ENCODE peak calls at places on chromosomes 4 and X, in six cellular contexts. One of them, this sample, is unnamed.
A peak's percentile ranks its signal among the peaks of the same experiment; 100 is the strongest.

GRCh38 chrX:7614616-7615015 is 228.4 kb upstream of the VCX start:
- DNase-seq in breast epithelium: no peak
- DNase-seq in T-helper 9 cell: no peak
- DNase-seq in COR-L47: peak; percentile 56
- DNase-seq in H54: no peak
- DNase-seq in colonic mucosa: no peak
- DNase-seq in this sample: no peak

GRCh38 chrX:65463550-65463949 is 71.0 kb downstream of the LAS1L start:
- DNase-seq in COR-L47: no peak
- DNase-seq in H54: no peak
- DNase-seq in T-helper 9 cell: no peak
- DNase-seq in colonic mucosa: no peak
- DNase-seq in breast epithelium: no peak
- DNase-seq in this sample: no peak

GRCh38 chrX:6448003-6448402 is 86.9 kb downstream of the VCX3A start:
- DNase-seq in colonic mucosa: no peak
- DNase-seq in H54: no peak
- DNase-seq in COR-L47: no peak
- DNase-seq in breast epithelium: no peak
- DNase-seq in T-helper 9 cell: no peak
- DNase-seq in this sample: no peak

GRCh38 chrX:48498374-48498809 is 10.4 kb upstream of the PORCN start:
- DNase-seq in breast epithelium: no peak
- DNase-seq in COR-L47: no peak
- DNase-seq in H54: peak; percentile 30
- DNase-seq in T-helper 9 cell: no peak
- DNase-seq in colonic mucosa: no peak
- DNase-seq in this sample: no peak

GRCh38 chrX:78455901-78456300 is 128.5 kb upstream of the CYSLTR1 start:
- DNase-seq in COR-L47: no peak
- DNase-seq in H54: peak; percentile 8
- DNase-seq in T-helper 9 cell: no peak
- DNase-seq in colonic mucosa: no peak
- DNase-seq in breast epithelium: no peak
- DNase-seq in this sample: no peak

GRCh38 chrX:119753001-119753400 is 5.4 kb upstream of the SOWAHD start:
- DNase-seq in breast epithelium: no peak
- DNase-seq in H54: no peak
- DNase-seq in colonic mucosa: no peak
- DNase-seq in COR-L47: no peak
- DNase-seq in T-helper 9 cell: no peak
- DNase-seq in this sample: no peak

GRCh38 chr4:145101091-145101490 is 3.0 kb downstream of the ABCE1 start:
- DNase-seq in COR-L47: no peak
- DNase-seq in colonic mucosa: no peak
- DNase-seq in T-helper 9 cell: no peak
- DNase-seq in breast epithelium: no peak
- DNase-seq in H54: no peak
- DNase-seq in this sample: no peak

GRCh38 chrX:123959281-123960063 is 2.0 kb upstream of the STAG2 start:
- DNase-seq in colonic mucosa: peak; percentile 44
- DNase-seq in H54: peak; percentile 9
- DNase-seq in breast epithelium: peak; percentile 42
- DNase-seq in COR-L47: peak; percentile 6
- DNase-seq in T-helper 9 cell: peak; percentile 2
- DNase-seq in this sample: no peak

GRCh38 chr4:139453041-139453370 is 915 bp upstream of the RAB33B start:
- DNase-seq in colonic mucosa: peak; percentile 69
- DNase-seq in H54: no peak
- DNase-seq in COR-L47: peak; percentile 78
- DNase-seq in T-helper 9 cell: peak; percentile 56
- DNase-seq in breast epithelium: peak; percentile 52
- DNase-seq in this sample: peak; percentile 72

GRCh38 chrX:39772057-39772832 is 325.5 kb downstream of the BCOR start:
- DNase-seq in T-helper 9 cell: peak; percentile 18
- DNase-seq in COR-L47: no peak
- DNase-seq in breast epithelium: no peak
- DNase-seq in H54: peak; percentile 20
- DNase-seq in colonic mucosa: no peak
- DNase-seq in this sample: peak; percentile 1

GRCh38 chrX:151825927-151826471 is 86.7 kb upstream of the MAGEA4 start:
- DNase-seq in T-helper 9 cell: no peak
- DNase-seq in H54: no peak
- DNase-seq in colonic mucosa: no peak
- DNase-seq in COR-L47: no peak
- DNase-seq in breast epithelium: no peak
- DNase-seq in this sample: no peak

GRCh38 chr4:41535911-41536361 is 2.0 kb upstream of the LIMCH1 start:
- DNase-seq in breast epithelium: no peak
- DNase-seq in H54: no peak
- DNase-seq in T-helper 9 cell: no peak
- DNase-seq in COR-L47: no peak
- DNase-seq in colonic mucosa: no peak
- DNase-seq in this sample: no peak

GRCh38 chrX:31071262-31071661 is 579 bp downstream of the FTHL17 start:
- DNase-seq in COR-L47: no peak
- DNase-seq in T-helper 9 cell: no peak
- DNase-seq in colonic mucosa: no peak
- DNase-seq in H54: no peak
- DNase-seq in breast epithelium: no peak
- DNase-seq in this sample: no peak

GRCh38 chr4:67931256-67931655 is 32.0 kb downstream of the TMPRSS11A start:
- DNase-seq in breast epithelium: no peak
- DNase-seq in H54: no peak
- DNase-seq in T-helper 9 cell: no peak
- DNase-seq in COR-L47: no peak
- DNase-seq in colonic mucosa: no peak
- DNase-seq in this sample: no peak

GRCh38 chr4:52877006-52877405 is 14.9 kb downstream of the RASL11B start:
- DNase-seq in T-helper 9 cell: no peak
- DNase-seq in breast epithelium: no peak
- DNase-seq in colonic mucosa: no peak
- DNase-seq in COR-L47: no peak
- DNase-seq in H54: no peak
- DNase-seq in this sample: no peak

GRCh38 chr4:81565137-81565870 is 93.6 kb upstream of the RASGEF1B start:
- DNase-seq in colonic mucosa: peak; percentile 85
- DNase-seq in breast epithelium: peak; percentile 55
- DNase-seq in COR-L47: no peak
- DNase-seq in H54: no peak
- DNase-seq in T-helper 9 cell: no peak
- DNase-seq in this sample: no peak

GRCh38 chr4:28481565-28481964 is 1620.9 kb downstream of the STIM2 start:
- DNase-seq in H54: no peak
- DNase-seq in breast epithelium: peak; percentile 22
- DNase-seq in T-helper 9 cell: no peak
- DNase-seq in COR-L47: no peak
- DNase-seq in colonic mucosa: peak; percentile 73
- DNase-seq in this sample: no peak

GRCh38 chr4:3422808-3423297 is 18.9 kb upstream of the HGFAC start:
- DNase-seq in colonic mucosa: no peak
- DNase-seq in H54: no peak
- DNase-seq in breast epithelium: no peak
- DNase-seq in T-helper 9 cell: no peak
- DNase-seq in COR-L47: no peak
- DNase-seq in this sample: no peak

GRCh38 chr4:173318648-173319211 is 15.4 kb downstream of the HMGB2 start:
- DNase-seq in colonic mucosa: no peak
- DNase-seq in breast epithelium: no peak
- DNase-seq in H54: no peak
- DNase-seq in COR-L47: peak; percentile 39
- DNase-seq in T-helper 9 cell: no peak
- DNase-seq in this sample: no peak

GRCh38 chr4:5724377-5724776 is 13.4 kb downstream of the EVC start:
- DNase-seq in H54: no peak
- DNase-seq in COR-L47: no peak
- DNase-seq in breast epithelium: no peak
- DNase-seq in colonic mucosa: no peak
- DNase-seq in T-helper 9 cell: no peak
- DNase-seq in this sample: no peak

GRCh38 chr4:101967697-101968346 is 177.3 kb downstream of the BANK1 start:
- DNase-seq in H54: no peak
- DNase-seq in T-helper 9 cell: no peak
- DNase-seq in colonic mucosa: no peak
- DNase-seq in COR-L47: no peak
- DNase-seq in breast epithelium: no peak
- DNase-seq in this sample: no peak

GRCh38 chr4:172095161-172095560 is 282.0 kb downstream of the GALNTL6 start:
- DNase-seq in COR-L47: peak; percentile 61
- DNase-seq in H54: no peak
- DNase-seq in colonic mucosa: no peak
- DNase-seq in breast epithelium: no peak
- DNase-seq in T-helper 9 cell: no peak
- DNase-seq in this sample: no peak

GRCh38 chrX:134933911-134934310 is 56.9 kb upstream of the SMIM10 start:
- DNase-seq in T-helper 9 cell: no peak
- DNase-seq in colonic mucosa: no peak
- DNase-seq in H54: peak; percentile 23
- DNase-seq in COR-L47: no peak
- DNase-seq in breast epithelium: no peak
- DNase-seq in this sample: no peak

GRCh38 chr4:153472122-153473037 is 6.2 kb downstream of the TMEM131L start:
- DNase-seq in T-helper 9 cell: no peak
- DNase-seq in H54: no peak
- DNase-seq in COR-L47: no peak
- DNase-seq in breast epithelium: no peak
- DNase-seq in colonic mucosa: no peak
- DNase-seq in this sample: no peak

GRCh38 chr4:85703098-85703497 is 228.1 kb downstream of the ARHGAP24 start:
- DNase-seq in colonic mucosa: no peak
- DNase-seq in COR-L47: no peak
- DNase-seq in H54: no peak
- DNase-seq in breast epithelium: no peak
- DNase-seq in T-helper 9 cell: no peak
- DNase-seq in this sample: no peak

GRCh38 chrX:71923516-71923915 is 12.9 kb downstream of the NHSL2 start:
- DNase-seq in COR-L47: no peak
- DNase-seq in colonic mucosa: no peak
- DNase-seq in breast epithelium: no peak
- DNase-seq in H54: no peak
- DNase-seq in T-helper 9 cell: no peak
- DNase-seq in this sample: no peak

GRCh38 chrX:108399427-108400165 is 38.6 kb downstream of the COL4A6 start:
- DNase-seq in COR-L47: peak; percentile 19
- DNase-seq in breast epithelium: no peak
- DNase-seq in T-helper 9 cell: no peak
- DNase-seq in H54: no peak
- DNase-seq in colonic mucosa: no peak
- DNase-seq in this sample: no peak

GRCh38 chr4:54659213-54660144 is 1.7 kb downstream of the KIT start:
- DNase-seq in COR-L47: peak; percentile 26
- DNase-seq in H54: no peak
- DNase-seq in T-helper 9 cell: no peak
- DNase-seq in breast epithelium: peak; percentile 32
- DNase-seq in colonic mucosa: no peak
- DNase-seq in this sample: no peak

GRCh38 chrX:74923942-74924448 is 1.3 kb downstream of the NEXMIF start:
- DNase-seq in COR-L47: peak; percentile 11
- DNase-seq in T-helper 9 cell: no peak
- DNase-seq in colonic mucosa: peak; percentile 19
- DNase-seq in breast epithelium: no peak
- DNase-seq in H54: no peak
- DNase-seq in this sample: no peak

GRCh38 chr4:145189981-145190380 is 9.6 kb upstream of the OTUD4 start:
- DNase-seq in T-helper 9 cell: no peak
- DNase-seq in COR-L47: no peak
- DNase-seq in breast epithelium: no peak
- DNase-seq in H54: no peak
- DNase-seq in colonic mucosa: no peak
- DNase-seq in this sample: no peak

GRCh38 chr4:6408263-6408662 is 64.2 kb downstream of the PPP2R2C start:
- DNase-seq in H54: peak; percentile 31
- DNase-seq in breast epithelium: no peak
- DNase-seq in colonic mucosa: no peak
- DNase-seq in T-helper 9 cell: no peak
- DNase-seq in COR-L47: no peak
- DNase-seq in this sample: no peak

GRCh38 chrX:45735571-45735970 is 534.9 kb upstream of the DIPK2B start:
- DNase-seq in breast epithelium: no peak
- DNase-seq in T-helper 9 cell: no peak
- DNase-seq in colonic mucosa: no peak
- DNase-seq in COR-L47: no peak
- DNase-seq in H54: no peak
- DNase-seq in this sample: no peak

GRCh38 chr4:65502151-65502691 is 168.1 kb downstream of the EPHA5 start:
- DNase-seq in colonic mucosa: no peak
- DNase-seq in H54: no peak
- DNase-seq in COR-L47: no peak
- DNase-seq in breast epithelium: no peak
- DNase-seq in T-helper 9 cell: no peak
- DNase-seq in this sample: no peak

GRCh38 chr4:82865592-82865991 is 25.4 kb downstream of the SEC31A start:
- DNase-seq in T-helper 9 cell: no peak
- DNase-seq in H54: no peak
- DNase-seq in breast epithelium: no peak
- DNase-seq in COR-L47: no peak
- DNase-seq in colonic mucosa: no peak
- DNase-seq in this sample: no peak

GRCh38 chrX:69128573-69128972 is 36.7 kb downstream of the PJA1 start:
- DNase-seq in COR-L47: no peak
- DNase-seq in H54: no peak
- DNase-seq in colonic mucosa: no peak
- DNase-seq in T-helper 9 cell: no peak
- DNase-seq in breast epithelium: no peak
- DNase-seq in this sample: no peak

GRCh38 chr4:88010921-88011320 is 3.5 kb downstream of the PKD2 start:
- DNase-seq in H54: no peak
- DNase-seq in breast epithelium: no peak
- DNase-seq in T-helper 9 cell: no peak
- DNase-seq in COR-L47: no peak
- DNase-seq in colonic mucosa: no peak
- DNase-seq in this sample: no peak

GRCh38 chr4:53943345-53944085 is 120.9 kb downstream of the CHIC2 start:
- DNase-seq in T-helper 9 cell: no peak
- DNase-seq in H54: no peak
- DNase-seq in COR-L47: peak; percentile 67
- DNase-seq in colonic mucosa: no peak
- DNase-seq in breast epithelium: no peak
- DNase-seq in this sample: no peak

GRCh38 chrX:108332281-108332680 is 105.9 kb downstream of the COL4A6 start:
- DNase-seq in COR-L47: no peak
- DNase-seq in breast epithelium: no peak
- DNase-seq in T-helper 9 cell: no peak
- DNase-seq in H54: no peak
- DNase-seq in colonic mucosa: no peak
- DNase-seq in this sample: no peak

GRCh38 chr4:1530356-1530755 is 124.1 kb upstream of the NKX1-1 start:
- DNase-seq in breast epithelium: no peak
- DNase-seq in COR-L47: no peak
- DNase-seq in T-helper 9 cell: no peak
- DNase-seq in H54: no peak
- DNase-seq in colonic mucosa: no peak
- DNase-seq in this sample: no peak